ENCODE peak calls at places on chromosomes 1 and 21, in ten cellular contexts. One of them, this sample, is unnamed. For H3K9me3, the result is how much of the 10 kb centered on the place peaks cover.

GRCh38 chr1:222618001-222618879 is at the start of gene MIA3:
- DNase-seq in mammary epithelial cell: no peak
- DNase-seq in keratinocyte: no peak
- DNase-seq in H1: peak
- DNase-seq in IMR-90: peak
- DNase-seq in fibroblast of lung: peak
- DNase-seq in colonic mucosa: peak
- DNase-seq in neural progenitor cell: peak
- DNase-seq in adipocyte: peak
- DNase-seq in HCT116: no peak
- DNase-seq in this sample: peak

GRCh38 chr1:106266786-106267185 is 789.7 kb upstream of the PRMT6 start:
- DNase-seq in mammary epithelial cell: no peak
- DNase-seq in keratinocyte: peak
- DNase-seq in H1: no peak
- DNase-seq in IMR-90: no peak
- DNase-seq in fibroblast of lung: no peak
- DNase-seq in colonic mucosa: no peak
- DNase-seq in neural progenitor cell: no peak
- DNase-seq in adipocyte: no peak
- DNase-seq in HCT116: no peak
- DNase-seq in this sample: no peak

GRCh38 chr21:45427331-45428271 is 22.6 kb downstream of the COL18A1 start:
- DNase-seq in mammary epithelial cell: peak
- DNase-seq in keratinocyte: peak
- DNase-seq in H1: no peak
- DNase-seq in IMR-90: peak
- DNase-seq in fibroblast of lung: peak
- DNase-seq in colonic mucosa: no peak
- DNase-seq in neural progenitor cell: peak
- DNase-seq in adipocyte: peak
- DNase-seq in HCT116: peak
- DNase-seq in this sample: peak

GRCh38 chr1:203813581-203814341 is 18.3 kb downstream of the ZBED6 start:
- DNase-seq in mammary epithelial cell: no peak
- DNase-seq in keratinocyte: no peak
- DNase-seq in H1: no peak
- DNase-seq in IMR-90: no peak
- DNase-seq in fibroblast of lung: no peak
- DNase-seq in colonic mucosa: no peak
- DNase-seq in neural progenitor cell: no peak
- DNase-seq in adipocyte: no peak
- DNase-seq in HCT116: no peak
- DNase-seq in this sample: no peak

GRCh38 chr1:228735871-228736586 is 750 bp downstream of the RHOU start:
- DNase-seq in mammary epithelial cell: no peak
- DNase-seq in keratinocyte: no peak
- DNase-seq in H1: peak
- DNase-seq in IMR-90: peak
- DNase-seq in fibroblast of lung: peak
- DNase-seq in colonic mucosa: peak
- DNase-seq in neural progenitor cell: peak
- DNase-seq in adipocyte: peak
- DNase-seq in HCT116: peak
- DNase-seq in this sample: peak

GRCh38 chr1:161840363-161840762 is 74.2 kb downstream of the ATF6 start:
- DNase-seq in mammary epithelial cell: no peak
- DNase-seq in keratinocyte: no peak
- DNase-seq in H1: no peak
- DNase-seq in IMR-90: peak
- DNase-seq in fibroblast of lung: peak
- DNase-seq in colonic mucosa: no peak
- DNase-seq in neural progenitor cell: no peak
- DNase-seq in adipocyte: peak
- DNase-seq in HCT116: no peak
- DNase-seq in this sample: no peak

GRCh38 chr1:39646232-39647081 is 7.0 kb upstream of the HEYL start:
- DNase-seq in mammary epithelial cell: no peak
- DNase-seq in keratinocyte: peak
- DNase-seq in H1: peak
- DNase-seq in IMR-90: peak
- DNase-seq in fibroblast of lung: peak
- DNase-seq in colonic mucosa: peak
- DNase-seq in neural progenitor cell: peak
- DNase-seq in adipocyte: peak
- DNase-seq in HCT116: no peak
- DNase-seq in this sample: peak

GRCh38 chr1:44707959-44708831 is 22.8 kb downstream of the RNU5D-1 start:
- DNase-seq in mammary epithelial cell: peak
- DNase-seq in keratinocyte: peak
- DNase-seq in H1: no peak
- DNase-seq in IMR-90: peak
- DNase-seq in fibroblast of lung: peak
- DNase-seq in colonic mucosa: peak
- DNase-seq in neural progenitor cell: peak
- DNase-seq in adipocyte: peak
- DNase-seq in HCT116: peak
- DNase-seq in this sample: no peak

GRCh38 chr1:73491641-73492040 is 706.3 kb downstream of the LRRIQ3 start:
- DNase-seq in mammary epithelial cell: no peak
- DNase-seq in keratinocyte: no peak
- DNase-seq in H1: no peak
- DNase-seq in IMR-90: no peak
- DNase-seq in fibroblast of lung: no peak
- DNase-seq in colonic mucosa: no peak
- DNase-seq in neural progenitor cell: no peak
- DNase-seq in adipocyte: no peak
- DNase-seq in HCT116: no peak
- DNase-seq in this sample: no peak

GRCh38 chr21:42696026-42696380 is 42.6 kb downstream of the PDE9A start:
- DNase-seq in mammary epithelial cell: no peak
- DNase-seq in keratinocyte: no peak
- DNase-seq in H1: no peak
- DNase-seq in IMR-90: no peak
- DNase-seq in fibroblast of lung: no peak
- DNase-seq in colonic mucosa: no peak
- DNase-seq in neural progenitor cell: no peak
- DNase-seq in adipocyte: no peak
- DNase-seq in HCT116: no peak
- DNase-seq in this sample: no peak

GRCh38 chr1:39076799-39077148 is 50.6 kb downstream of the NDUFS5 start:
- DNase-seq in mammary epithelial cell: no peak
- DNase-seq in keratinocyte: no peak
- DNase-seq in H1: no peak
- DNase-seq in IMR-90: no peak
- DNase-seq in fibroblast of lung: no peak
- DNase-seq in colonic mucosa: no peak
- DNase-seq in neural progenitor cell: no peak
- DNase-seq in adipocyte: no peak
- DNase-seq in HCT116: no peak
- DNase-seq in this sample: no peak

GRCh38 chr1:164635784-164636729 is 77.1 kb downstream of the PBX1 start:
- DNase-seq in mammary epithelial cell: no peak
- DNase-seq in keratinocyte: no peak
- DNase-seq in H1: no peak
- DNase-seq in IMR-90: no peak
- DNase-seq in fibroblast of lung: peak
- DNase-seq in colonic mucosa: peak
- DNase-seq in neural progenitor cell: no peak
- DNase-seq in adipocyte: no peak
- DNase-seq in HCT116: no peak
- DNase-seq in this sample: no peak

GRCh38 chr1:109468903-109469302 is 2.6 kb downstream of the SYPL2 start:
- DNase-seq in mammary epithelial cell: no peak
- DNase-seq in keratinocyte: no peak
- DNase-seq in H1: peak
- DNase-seq in IMR-90: no peak
- DNase-seq in fibroblast of lung: no peak
- DNase-seq in colonic mucosa: no peak
- DNase-seq in neural progenitor cell: no peak
- DNase-seq in adipocyte: no peak
- DNase-seq in HCT116: no peak
- DNase-seq in this sample: no peak

GRCh38 chr1:155019377-155020245 is 14.0 kb downstream of the DCST2 start:
- DNase-seq in mammary epithelial cell: no peak
- DNase-seq in keratinocyte: no peak
- DNase-seq in H1: no peak
- DNase-seq in IMR-90: no peak
- DNase-seq in fibroblast of lung: no peak
- DNase-seq in colonic mucosa: no peak
- DNase-seq in neural progenitor cell: no peak
- DNase-seq in adipocyte: no peak
- DNase-seq in HCT116: no peak
- DNase-seq in this sample: peak

GRCh38 chr1:155016231-155016831 is 13.7 kb downstream of the ZBTB7B start:
- DNase-seq in mammary epithelial cell: no peak
- DNase-seq in keratinocyte: no peak
- DNase-seq in H1: no peak
- DNase-seq in IMR-90: no peak
- DNase-seq in fibroblast of lung: no peak
- DNase-seq in colonic mucosa: peak
- DNase-seq in neural progenitor cell: no peak
- DNase-seq in adipocyte: no peak
- DNase-seq in HCT116: no peak
- DNase-seq in this sample: peak

GRCh38 chr1:155017021-155017945 is 14.7 kb downstream of the ZBTB7B start:
- DNase-seq in mammary epithelial cell: peak
- DNase-seq in keratinocyte: peak
- DNase-seq in H1: peak
- DNase-seq in IMR-90: peak
- DNase-seq in fibroblast of lung: peak
- DNase-seq in colonic mucosa: peak
- DNase-seq in neural progenitor cell: peak
- DNase-seq in adipocyte: peak
- DNase-seq in HCT116: peak
- DNase-seq in this sample: peak

GRCh38 chr1:155017946-155018316 is 15.3 kb downstream of the ZBTB7B start:
- DNase-seq in mammary epithelial cell: no peak
- DNase-seq in keratinocyte: no peak
- DNase-seq in H1: peak
- DNase-seq in IMR-90: no peak
- DNase-seq in fibroblast of lung: no peak
- DNase-seq in colonic mucosa: no peak
- DNase-seq in neural progenitor cell: no peak
- DNase-seq in adipocyte: no peak
- DNase-seq in HCT116: no peak
- DNase-seq in this sample: peak

GRCh38 chr1:155018617-155019348 is 14.8 kb downstream of the DCST2 start:
- DNase-seq in mammary epithelial cell: no peak
- DNase-seq in keratinocyte: no peak
- DNase-seq in H1: no peak
- DNase-seq in IMR-90: no peak
- DNase-seq in fibroblast of lung: peak
- DNase-seq in colonic mucosa: no peak
- DNase-seq in neural progenitor cell: peak
- DNase-seq in adipocyte: no peak
- DNase-seq in HCT116: no peak
- DNase-seq in this sample: peak
- H3K4me3 ChIP-seq in mammary epithelial cell: no peak
- H3K4me3 ChIP-seq in keratinocyte: no peak
- H3K4me3 ChIP-seq in H1: no peak
- H3K4me3 ChIP-seq in IMR-90: no peak
- H3K4me3 ChIP-seq in fibroblast of lung: no peak
- H3K4me3 ChIP-seq in colonic mucosa: no peak
- H3K4me3 ChIP-seq in neural progenitor cell: no peak
- H3K4me3 ChIP-seq in adipocyte: no peak
- H3K4me3 ChIP-seq in HCT116: no peak
- H3K4me3 ChIP-seq in this sample: no peak

GRCh38 chr1:248127653-248128052 is 17.3 kb upstream of the OR2M5 start:
- DNase-seq in mammary epithelial cell: no peak
- DNase-seq in keratinocyte: no peak
- DNase-seq in H1: no peak
- DNase-seq in IMR-90: no peak
- DNase-seq in fibroblast of lung: no peak
- DNase-seq in colonic mucosa: no peak
- DNase-seq in neural progenitor cell: no peak
- DNase-seq in adipocyte: no peak
- DNase-seq in HCT116: no peak
- DNase-seq in this sample: no peak
- H3K9me3 ChIP-seq in mammary epithelial cell: under half
- H3K9me3 ChIP-seq in keratinocyte: under half
- H3K9me3 ChIP-seq in H1: half or more
- H3K9me3 ChIP-seq in IMR-90: under half
- H3K9me3 ChIP-seq in fibroblast of lung: under half
- H3K9me3 ChIP-seq in colonic mucosa: under half
- H3K9me3 ChIP-seq in neural progenitor cell: under half
- H3K9me3 ChIP-seq in adipocyte: under half
- H3K9me3 ChIP-seq in HCT116: under half
- H3K9me3 ChIP-seq in this sample: under half

GRCh38 chr1:156744786-156745419 is 4.0 kb upstream of the MRPL24 start:
- DNase-seq in mammary epithelial cell: no peak
- DNase-seq in keratinocyte: no peak
- DNase-seq in H1: no peak
- DNase-seq in IMR-90: no peak
- DNase-seq in fibroblast of lung: no peak
- DNase-seq in colonic mucosa: no peak
- DNase-seq in neural progenitor cell: no peak
- DNase-seq in adipocyte: no peak
- DNase-seq in HCT116: no peak
- DNase-seq in this sample: no peak
- H3K9ac ChIP-seq in mammary epithelial cell: no peak
- H3K9ac ChIP-seq in keratinocyte: no peak
- H3K9ac ChIP-seq in H1: no peak
- H3K9ac ChIP-seq in IMR-90: no peak
- H3K9ac ChIP-seq in fibroblast of lung: no peak
- H3K9ac ChIP-seq in colonic mucosa: no peak
- H3K9ac ChIP-seq in neural progenitor cell: no peak
- H3K9ac ChIP-seq in adipocyte: peak
- H3K9ac ChIP-seq in HCT116: peak
- H3K9ac ChIP-seq in this sample: no peak

GRCh38 chr1:172266528-172267174 is 153.8 kb upstream of the C1orf105 start:
- DNase-seq in mammary epithelial cell: peak
- DNase-seq in keratinocyte: no peak
- DNase-seq in H1: no peak
- DNase-seq in IMR-90: no peak
- DNase-seq in fibroblast of lung: no peak
- DNase-seq in colonic mucosa: no peak
- DNase-seq in neural progenitor cell: no peak
- DNase-seq in adipocyte: no peak
- DNase-seq in HCT116: no peak
- DNase-seq in this sample: no peak

GRCh38 chr1:172270605-172271004 is 149.9 kb upstream of the C1orf105 start:
- DNase-seq in mammary epithelial cell: no peak
- DNase-seq in keratinocyte: no peak
- DNase-seq in H1: no peak
- DNase-seq in IMR-90: peak
- DNase-seq in fibroblast of lung: peak
- DNase-seq in colonic mucosa: no peak
- DNase-seq in neural progenitor cell: no peak
- DNase-seq in adipocyte: peak
- DNase-seq in HCT116: no peak
- DNase-seq in this sample: no peak

GRCh38 chr1:172268237-172268636 is 152.2 kb upstream of the C1orf105 start:
- DNase-seq in mammary epithelial cell: no peak
- DNase-seq in keratinocyte: no peak
- DNase-seq in H1: no peak
- DNase-seq in IMR-90: no peak
- DNase-seq in fibroblast of lung: no peak
- DNase-seq in colonic mucosa: no peak
- DNase-seq in neural progenitor cell: no peak
- DNase-seq in adipocyte: peak
- DNase-seq in HCT116: no peak
- DNase-seq in this sample: no peak

GRCh38 chr1:172269644-172270043 is 150.8 kb upstream of the C1orf105 start:
- DNase-seq in mammary epithelial cell: peak
- DNase-seq in keratinocyte: no peak
- DNase-seq in H1: no peak
- DNase-seq in IMR-90: peak
- DNase-seq in fibroblast of lung: peak
- DNase-seq in colonic mucosa: no peak
- DNase-seq in neural progenitor cell: no peak
- DNase-seq in adipocyte: peak
- DNase-seq in HCT116: no peak
- DNase-seq in this sample: no peak

GRCh38 chr1:172269084-172269483 is 151.4 kb upstream of the C1orf105 start:
- DNase-seq in mammary epithelial cell: no peak
- DNase-seq in keratinocyte: no peak
- DNase-seq in H1: no peak
- DNase-seq in IMR-90: no peak
- DNase-seq in fibroblast of lung: no peak
- DNase-seq in colonic mucosa: no peak
- DNase-seq in neural progenitor cell: no peak
- DNase-seq in adipocyte: no peak
- DNase-seq in HCT116: no peak
- DNase-seq in this sample: no peak
- H3K4me3 ChIP-seq in mammary epithelial cell: no peak
- H3K4me3 ChIP-seq in keratinocyte: no peak
- H3K4me3 ChIP-seq in H1: no peak
- H3K4me3 ChIP-seq in IMR-90: no peak
- H3K4me3 ChIP-seq in fibroblast of lung: no peak
- H3K4me3 ChIP-seq in colonic mucosa: no peak
- H3K4me3 ChIP-seq in neural progenitor cell: no peak
- H3K4me3 ChIP-seq in adipocyte: no peak
- H3K4me3 ChIP-seq in HCT116: no peak
- H3K4me3 ChIP-seq in this sample: no peak